ENCODE peak calls at places on chromosomes 1 and 21, in five cellular contexts. One of them, this sample, is unnamed.

GRCh38 chr1:14826172-14826636 is 227.7 kb downstream of the KAZN start:
- DNase-seq in GM12878: no peak
- DNase-seq in K562: no peak
- DNase-seq in GM12891: no peak
- DNase-seq in SK-N-SH: peak; percentile 27
- DNase-seq in this sample: no peak

GRCh38 chr1:205978676-205979075 is 24.5 kb downstream of the RAB7B start:
- DNase-seq in K562: no peak
- DNase-seq in SK-N-SH: no peak
- DNase-seq in GM12891: no peak
- DNase-seq in GM12878: no peak
- DNase-seq in this sample: no peak

GRCh38 chr1:168304865-168305264 is 24.2 kb downstream of the TBX19 start:
- DNase-seq in GM12878: no peak
- DNase-seq in K562: no peak
- DNase-seq in SK-N-SH: no peak
- DNase-seq in GM12891: no peak
- DNase-seq in this sample: no peak

GRCh38 chr1:39575191-39576015 is 1.2 kb downstream of the PABPC4 start:
- DNase-seq in SK-N-SH: peak; percentile 76
- DNase-seq in GM12891: peak; percentile 32
- DNase-seq in GM12878: no peak
- DNase-seq in K562: peak; percentile 78
- DNase-seq in this sample: peak; percentile 36

GRCh38 chr1:239987103-239987745 is 104.5 kb upstream of the FMN2 start:
- DNase-seq in K562: peak; percentile 11
- DNase-seq in SK-N-SH: no peak
- DNase-seq in GM12891: no peak
- DNase-seq in GM12878: no peak
- DNase-seq in this sample: no peak

GRCh38 chr1:203171341-203172183 is 4.1 kb downstream of the MYBPH start:
- DNase-seq in GM12891: no peak
- DNase-seq in GM12878: no peak
- DNase-seq in K562: no peak
- DNase-seq in SK-N-SH: no peak
- DNase-seq in this sample: no peak

GRCh38 chr1:87763498-87763897 is 434.8 kb downstream of the LMO4 start:
- DNase-seq in SK-N-SH: no peak
- DNase-seq in GM12891: no peak
- DNase-seq in K562: no peak
- DNase-seq in GM12878: no peak
- DNase-seq in this sample: no peak

GRCh38 chr1:114353233-114353632 is 157.8 kb downstream of the TRIM33 start:
- DNase-seq in GM12891: peak; percentile 32
- DNase-seq in K562: peak; percentile 38
- DNase-seq in GM12878: no peak
- DNase-seq in SK-N-SH: peak; percentile 25
- DNase-seq in this sample: no peak

GRCh38 chr21:42118121-42118795 is 47.1 kb downstream of the UMODL1 start:
- DNase-seq in GM12891: no peak
- DNase-seq in SK-N-SH: no peak
- DNase-seq in K562: no peak
- DNase-seq in GM12878: no peak
- DNase-seq in this sample: no peak

GRCh38 chr1:218983848-218984247 is 189.8 kb upstream of the LYPLAL1 start:
- DNase-seq in GM12891: no peak
- DNase-seq in GM12878: no peak
- DNase-seq in SK-N-SH: peak; percentile 33
- DNase-seq in K562: peak; percentile 9
- DNase-seq in this sample: no peak

GRCh38 chr1:115099693-115100050 is 10.4 kb upstream of the TSPAN2 start:
- DNase-seq in GM12891: no peak
- DNase-seq in K562: no peak
- DNase-seq in GM12878: no peak
- DNase-seq in SK-N-SH: no peak
- DNase-seq in this sample: no peak

GRCh38 chr1:226108935-226109828 is 46.7 kb downstream of the H3-3A start:
- DNase-seq in K562: peak; percentile 64
- DNase-seq in SK-N-SH: no peak
- DNase-seq in GM12891: no peak
- DNase-seq in GM12878: no peak
- DNase-seq in this sample: no peak

GRCh38 chr1:226436855-226437491 is 29.1 kb upstream of the PARP1 start:
- DNase-seq in SK-N-SH: no peak
- DNase-seq in GM12891: no peak
- DNase-seq in K562: no peak
- DNase-seq in GM12878: no peak
- DNase-seq in this sample: no peak

GRCh38 chr1:44924835-44925464 is 61.4 kb downstream of the EIF2B3 start:
- DNase-seq in SK-N-SH: no peak
- DNase-seq in K562: no peak
- DNase-seq in GM12891: no peak
- DNase-seq in GM12878: no peak
- DNase-seq in this sample: no peak

DNA sequence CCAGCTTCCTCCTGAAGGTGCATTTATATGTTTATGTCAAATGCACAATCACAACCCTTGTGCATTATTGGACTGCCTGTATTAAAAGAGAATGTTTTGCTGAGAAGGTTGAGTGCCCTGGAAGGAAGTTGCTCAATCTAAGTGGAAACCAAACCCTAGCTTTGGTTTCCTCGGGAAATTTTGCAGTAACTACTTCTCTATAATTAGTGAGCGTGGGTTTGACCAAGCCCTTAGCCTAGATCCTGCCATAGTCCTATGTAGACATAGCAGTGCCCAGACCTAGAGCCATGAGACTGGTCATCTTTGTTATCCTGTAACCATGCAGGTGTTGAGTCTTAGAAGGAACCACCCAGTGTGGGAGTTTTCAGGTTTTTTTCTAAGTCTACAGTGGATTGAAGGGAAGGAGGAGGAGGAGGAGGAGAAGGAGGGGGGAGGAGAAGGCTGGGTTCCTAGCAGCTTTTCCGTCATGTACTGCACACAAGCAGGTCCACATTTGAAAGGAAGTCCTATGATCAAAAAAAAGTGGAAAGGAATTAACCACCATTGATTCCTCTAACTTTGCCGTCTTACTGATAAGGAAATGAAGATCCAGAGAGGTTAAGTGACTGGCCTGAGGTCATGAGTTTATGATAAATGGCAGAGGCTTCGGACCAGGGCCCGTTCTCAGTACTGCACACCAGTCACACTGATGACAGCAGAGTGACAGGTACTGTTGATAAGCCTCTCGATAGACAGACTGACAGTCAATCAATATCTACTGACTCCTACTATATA is 72.2 kb upstream of the LYST start:
- DNase-seq in K562: no peak
- DNase-seq in GM12891: no peak
- DNase-seq in SK-N-SH: no peak
- DNase-seq in GM12878: peak; percentile 43
- DNase-seq in this sample: no peak
- TF ChIP-seq TAF1 in K562: no peak
- TF ChIP-seq TAF1 in GM12891: no peak
- TF ChIP-seq TAF1 in SK-N-SH: no peak
- TF ChIP-seq TAF1 in GM12878: no peak
- TF ChIP-seq TAF1 in this sample: no peak

GRCh38 chr1:46097149-46097472 is 35.3 kb downstream of the PIK3R3 start:
- DNase-seq in K562: no peak
- DNase-seq in GM12878: no peak
- DNase-seq in GM12891: no peak
- DNase-seq in SK-N-SH: no peak
- DNase-seq in this sample: no peak

GRCh38 chr1:46099215-46099614 is 33.2 kb downstream of the PIK3R3 start:
- DNase-seq in GM12878: no peak
- DNase-seq in K562: no peak
- DNase-seq in SK-N-SH: no peak
- DNase-seq in GM12891: no peak
- DNase-seq in this sample: no peak

GRCh38 chr1:46098043-46098712 is 34.3 kb downstream of the PIK3R3 start:
- DNase-seq in K562: no peak
- DNase-seq in SK-N-SH: no peak
- DNase-seq in GM12878: no peak
- DNase-seq in GM12891: no peak
- DNase-seq in this sample: no peak

DNA sequence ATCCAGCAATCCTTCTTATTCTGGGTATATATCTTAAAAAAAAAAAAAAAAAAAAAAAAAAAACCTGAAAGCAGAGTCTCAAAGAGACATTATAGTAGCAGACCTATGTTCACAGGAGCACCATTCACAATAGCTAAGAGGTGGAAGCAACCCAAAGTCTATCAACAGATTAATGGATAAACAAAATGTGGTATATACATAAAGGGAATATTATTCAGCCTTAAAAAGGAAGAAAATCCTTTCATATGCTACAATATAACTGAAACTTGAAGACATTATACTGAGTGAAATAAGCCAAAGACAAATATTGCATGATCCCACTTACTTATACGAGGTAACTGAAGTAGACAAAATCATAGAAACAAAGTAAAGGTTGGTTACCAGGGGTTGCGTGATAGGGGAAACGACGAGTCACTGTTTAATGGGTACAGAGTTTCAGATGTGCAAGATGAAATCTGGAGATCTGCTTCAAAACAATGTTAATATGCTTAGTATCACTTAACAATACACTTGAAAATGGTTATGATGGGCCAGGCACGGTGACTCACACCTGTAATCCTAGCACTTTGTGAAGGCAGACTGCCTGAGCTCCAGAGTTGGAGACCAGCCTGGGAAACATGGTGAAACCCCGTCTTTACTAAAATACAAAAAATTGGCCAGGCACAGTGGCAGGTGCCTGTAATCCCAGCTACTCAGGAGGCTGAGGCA is 29.5 kb downstream of the PIK3R3 start:
- DNase-seq in GM12891: no peak
- DNase-seq in SK-N-SH: no peak
- DNase-seq in K562: no peak
- DNase-seq in GM12878: no peak
- DNase-seq in this sample: no peak
- TF ChIP-seq TAF1 in GM12891: no peak
- TF ChIP-seq TAF1 in SK-N-SH: no peak
- TF ChIP-seq TAF1 in K562: no peak
- TF ChIP-seq TAF1 in GM12878: no peak
- TF ChIP-seq TAF1 in this sample: no peak

GRCh38 chr1:10398734-10399486 is at the start of gene PGD:
- DNase-seq in K562: peak; percentile 100
- DNase-seq in GM12878: peak; percentile 89
- DNase-seq in GM12891: peak; percentile 99
- DNase-seq in SK-N-SH: peak; percentile 100
- DNase-seq in this sample: peak; percentile 99

GRCh38 chr1:10401281-10401680 is 2.4 kb downstream of the PGD start:
- DNase-seq in GM12878: no peak
- DNase-seq in K562: no peak
- DNase-seq in SK-N-SH: no peak
- DNase-seq in GM12891: no peak
- DNase-seq in this sample: no peak

GRCh38 chr1:10399487-10399917 is 638 bp downstream of the PGD start:
- DNase-seq in SK-N-SH: no peak
- DNase-seq in K562: peak; percentile 25
- DNase-seq in GM12891: no peak
- DNase-seq in GM12878: no peak
- DNase-seq in this sample: no peak

GRCh38 chr1:10400013-10400412 is 1.1 kb downstream of the PGD start:
- DNase-seq in SK-N-SH: no peak
- DNase-seq in K562: peak; percentile 38
- DNase-seq in GM12891: no peak
- DNase-seq in GM12878: no peak
- DNase-seq in this sample: no peak

DNA sequence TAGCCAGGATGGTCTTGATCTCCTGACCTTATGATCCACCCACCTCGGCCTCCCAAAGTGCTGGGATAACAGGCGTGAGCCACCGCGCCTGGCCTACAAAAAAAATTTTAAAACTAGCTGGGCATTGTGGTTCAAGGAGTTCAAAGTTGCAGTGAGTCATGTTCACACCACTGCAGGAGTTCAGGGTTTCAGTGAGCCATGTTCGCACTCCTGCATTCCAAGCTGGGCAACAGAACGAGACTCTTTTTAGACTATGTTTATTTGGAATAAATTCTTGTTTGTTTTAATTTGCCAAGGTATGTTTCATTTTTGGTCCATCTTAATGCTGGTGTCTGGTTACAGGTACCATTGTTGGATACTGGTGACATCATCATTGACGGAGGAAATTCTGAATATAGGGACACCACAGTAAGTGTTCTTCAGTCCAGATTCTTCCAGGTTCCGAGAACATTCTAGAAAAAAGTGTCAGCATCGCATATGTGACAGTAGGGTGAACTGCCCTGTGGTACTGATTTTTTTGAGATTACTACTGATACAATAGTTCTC is 3.9 kb downstream of the PGD start:
- DNase-seq in GM12891: no peak
- DNase-seq in K562: no peak
- DNase-seq in GM12878: no peak
- DNase-seq in SK-N-SH: no peak
- DNase-seq in this sample: no peak
- TF ChIP-seq TAF1 in GM12891: no peak
- TF ChIP-seq TAF1 in K562: no peak
- TF ChIP-seq TAF1 in GM12878: no peak
- TF ChIP-seq TAF1 in SK-N-SH: no peak
- TF ChIP-seq TAF1 in this sample: no peak

GRCh38 chr21:39381009-39381408 is 32.1 kb upstream of the HMGN1 start:
- DNase-seq in GM12891: no peak
- DNase-seq in SK-N-SH: peak; percentile 28
- DNase-seq in K562: no peak
- DNase-seq in GM12878: no peak
- DNase-seq in this sample: no peak
- TF ChIP-seq TAF1 in GM12891: no peak
- TF ChIP-seq TAF1 in SK-N-SH: no peak
- TF ChIP-seq TAF1 in K562: no peak
- TF ChIP-seq TAF1 in GM12878: no peak
- TF ChIP-seq TAF1 in this sample: no peak

GRCh38 chr1:62875676-62876075 is 91.7 kb downstream of the ATG4C start:
- DNase-seq in GM12891: no peak
- DNase-seq in GM12878: no peak
- DNase-seq in K562: no peak
- DNase-seq in SK-N-SH: no peak
- DNase-seq in this sample: no peak
- TF ChIP-seq TAF1 in GM12891: no peak
- TF ChIP-seq TAF1 in GM12878: no peak
- TF ChIP-seq TAF1 in K562: no peak
- TF ChIP-seq TAF1 in SK-N-SH: no peak
- TF ChIP-seq TAF1 in this sample: no peak

DNA sequence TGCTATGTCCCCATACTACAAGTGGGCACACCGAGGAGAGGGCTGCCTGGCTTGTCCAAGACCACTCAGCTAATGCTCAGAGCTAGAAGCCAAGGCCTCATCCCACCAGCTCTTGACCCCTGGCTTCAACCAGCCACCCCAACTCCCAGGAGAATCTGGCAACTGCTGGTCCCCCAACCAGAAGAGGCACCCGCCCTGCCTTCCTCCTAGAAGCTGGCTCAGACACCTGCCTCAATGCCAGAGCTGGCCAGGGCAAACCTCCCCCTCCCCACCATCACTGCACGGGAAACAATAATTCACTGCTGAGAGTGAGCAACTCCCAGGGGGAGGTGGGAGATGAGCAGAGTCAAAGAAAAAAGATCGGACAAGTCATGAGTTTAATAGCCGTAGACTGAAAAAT is 3.4 kb downstream of the CHD5 start:
- DNase-seq in K562: no peak
- DNase-seq in GM12891: no peak
- DNase-seq in GM12878: no peak
- DNase-seq in SK-N-SH: no peak
- DNase-seq in this sample: no peak
- TF ChIP-seq TAF1 in K562: no peak
- TF ChIP-seq TAF1 in GM12891: no peak
- TF ChIP-seq TAF1 in GM12878: no peak
- TF ChIP-seq TAF1 in SK-N-SH: no peak
- TF ChIP-seq TAF1 in this sample: no peak

GRCh38 chr1:23625459-23625858 is 66.1 kb upstream of the RPL11 start:
- DNase-seq in SK-N-SH: no peak
- DNase-seq in GM12878: no peak
- DNase-seq in K562: no peak
- DNase-seq in GM12891: no peak
- DNase-seq in this sample: no peak
- TF ChIP-seq TAF1 in SK-N-SH: no peak
- TF ChIP-seq TAF1 in GM12878: no peak
- TF ChIP-seq TAF1 in K562: no peak
- TF ChIP-seq TAF1 in GM12891: no peak
- TF ChIP-seq TAF1 in this sample: no peak